ENCODE peak calls at places on chromosomes 1 and 21, in eight cellular contexts. One of them, this sample, is unnamed.
A peak's percentile ranks its signal among the peaks of the same experiment; 100 is the strongest.

GRCh38 chr1:206824327-206824726 is 41.1 kb upstream of the IL20 start:
- DNase-seq in progenitor cell of endocrine pancreas: no peak
- DNase-seq in AG09309: no peak
- DNase-seq in fibroblast of lung: no peak
- DNase-seq in cardiac muscle cell: peak; percentile 66
- DNase-seq in tibial artery: no peak
- DNase-seq in choroid plexus epithelial cell: peak; percentile 61
- DNase-seq in MCF 10A: no peak
- DNase-seq in this sample: no peak

GRCh38 chr1:227998374-227999055 is 8.3 kb upstream of the WNT3A start:
- DNase-seq in tibial artery: peak; percentile 25
- DNase-seq in progenitor cell of endocrine pancreas: peak; percentile 6
- DNase-seq in MCF 10A: no peak
- DNase-seq in cardiac muscle cell: no peak
- DNase-seq in fibroblast of lung: no peak
- DNase-seq in choroid plexus epithelial cell: no peak
- DNase-seq in AG09309: no peak
- DNase-seq in this sample: no peak

GRCh38 chr21:46060596-46061061 is 37.3 kb upstream of the COL6A2 start:
- DNase-seq in fibroblast of lung: peak; percentile 99
- DNase-seq in MCF 10A: peak; percentile 84
- DNase-seq in cardiac muscle cell: peak; percentile 99
- DNase-seq in choroid plexus epithelial cell: peak; percentile 98
- DNase-seq in progenitor cell of endocrine pancreas: no peak
- DNase-seq in tibial artery: peak; percentile 97
- DNase-seq in AG09309: peak; percentile 99
- DNase-seq in this sample: no peak

GRCh38 chr1:201060586-201060985 is 37.1 kb upstream of the KIF21B start:
- DNase-seq in AG09309: no peak
- DNase-seq in fibroblast of lung: no peak
- DNase-seq in choroid plexus epithelial cell: no peak
- DNase-seq in MCF 10A: no peak
- DNase-seq in cardiac muscle cell: no peak
- DNase-seq in tibial artery: no peak
- DNase-seq in progenitor cell of endocrine pancreas: no peak
- DNase-seq in this sample: no peak

GRCh38 chr1:1344672-1345361 is 4.4 kb downstream of the DVL1 start:
- DNase-seq in MCF 10A: peak; percentile 97
- DNase-seq in choroid plexus epithelial cell: peak; percentile 51
- DNase-seq in cardiac muscle cell: no peak
- DNase-seq in fibroblast of lung: peak; percentile 50
- DNase-seq in AG09309: no peak
- DNase-seq in tibial artery: no peak
- DNase-seq in progenitor cell of endocrine pancreas: peak; percentile 48
- DNase-seq in this sample: peak; percentile 98

GRCh38 chr1:212186427-212187207 is 98.6 kb upstream of the PPP2R5A start:
- DNase-seq in cardiac muscle cell: peak; percentile 24
- DNase-seq in progenitor cell of endocrine pancreas: no peak
- DNase-seq in fibroblast of lung: no peak
- DNase-seq in tibial artery: no peak
- DNase-seq in choroid plexus epithelial cell: peak; percentile 44
- DNase-seq in MCF 10A: no peak
- DNase-seq in AG09309: no peak
- DNase-seq in this sample: peak; percentile 45

GRCh38 chr1:21154717-21155116 is 22.0 kb downstream of the EIF4G3 start:
- DNase-seq in tibial artery: no peak
- DNase-seq in MCF 10A: no peak
- DNase-seq in AG09309: no peak
- DNase-seq in cardiac muscle cell: no peak
- DNase-seq in choroid plexus epithelial cell: no peak
- DNase-seq in progenitor cell of endocrine pancreas: no peak
- DNase-seq in fibroblast of lung: no peak
- DNase-seq in this sample: no peak

GRCh38 chr1:100530901-100531487 is 6.9 kb upstream of the GPR88 start:
- DNase-seq in cardiac muscle cell: peak; percentile 96
- DNase-seq in progenitor cell of endocrine pancreas: no peak
- DNase-seq in AG09309: peak; percentile 81
- DNase-seq in tibial artery: no peak
- DNase-seq in choroid plexus epithelial cell: peak; percentile 96
- DNase-seq in fibroblast of lung: peak; percentile 92
- DNase-seq in MCF 10A: peak; percentile 70
- DNase-seq in this sample: peak; percentile 13

GRCh38 chr1:15167386-15167785 is 13.8 kb downstream of the TMEM51 start:
- DNase-seq in AG09309: no peak
- DNase-seq in choroid plexus epithelial cell: peak; percentile 37
- DNase-seq in progenitor cell of endocrine pancreas: no peak
- DNase-seq in cardiac muscle cell: no peak
- DNase-seq in tibial artery: no peak
- DNase-seq in MCF 10A: no peak
- DNase-seq in fibroblast of lung: peak; percentile 61
- DNase-seq in this sample: no peak

GRCh38 chr1:79422726-79423125 is 416.2 kb upstream of the ADGRL4 start:
- DNase-seq in progenitor cell of endocrine pancreas: no peak
- DNase-seq in MCF 10A: no peak
- DNase-seq in cardiac muscle cell: no peak
- DNase-seq in choroid plexus epithelial cell: no peak
- DNase-seq in AG09309: no peak
- DNase-seq in fibroblast of lung: no peak
- DNase-seq in tibial artery: no peak
- DNase-seq in this sample: peak; percentile 54

GRCh38 chr1:49552101-49552500 is 471.7 kb downstream of the AGBL4 start:
- DNase-seq in fibroblast of lung: no peak
- DNase-seq in tibial artery: no peak
- DNase-seq in cardiac muscle cell: no peak
- DNase-seq in progenitor cell of endocrine pancreas: no peak
- DNase-seq in AG09309: no peak
- DNase-seq in choroid plexus epithelial cell: no peak
- DNase-seq in MCF 10A: no peak
- DNase-seq in this sample: no peak

GRCh38 chr1:155989992-155990325 is 11.6 kb upstream of the ARHGEF2 start:
- DNase-seq in progenitor cell of endocrine pancreas: no peak
- DNase-seq in fibroblast of lung: no peak
- DNase-seq in MCF 10A: no peak
- DNase-seq in tibial artery: no peak
- DNase-seq in AG09309: no peak
- DNase-seq in choroid plexus epithelial cell: no peak
- DNase-seq in cardiac muscle cell: no peak
- DNase-seq in this sample: no peak

GRCh38 chr1:116276532-116276931 is 96.5 kb upstream of the ATP1A1 start:
- DNase-seq in AG09309: no peak
- DNase-seq in choroid plexus epithelial cell: no peak
- DNase-seq in fibroblast of lung: no peak
- DNase-seq in cardiac muscle cell: no peak
- DNase-seq in MCF 10A: no peak
- DNase-seq in progenitor cell of endocrine pancreas: no peak
- DNase-seq in tibial artery: no peak
- DNase-seq in this sample: no peak

GRCh38 chr1:193589597-193590040 is 403.2 kb upstream of the B3GALT2 start:
- DNase-seq in cardiac muscle cell: peak; percentile 82
- DNase-seq in choroid plexus epithelial cell: peak; percentile 52
- DNase-seq in fibroblast of lung: peak; percentile 90
- DNase-seq in tibial artery: no peak
- DNase-seq in progenitor cell of endocrine pancreas: no peak
- DNase-seq in MCF 10A: peak; percentile 97
- DNase-seq in AG09309: no peak
- DNase-seq in this sample: peak; percentile 50

GRCh38 chr1:217734973-217735372 is 103.8 kb downstream of the SPATA17 start:
- DNase-seq in choroid plexus epithelial cell: no peak
- DNase-seq in tibial artery: no peak
- DNase-seq in progenitor cell of endocrine pancreas: no peak
- DNase-seq in fibroblast of lung: peak; percentile 75
- DNase-seq in cardiac muscle cell: no peak
- DNase-seq in AG09309: peak; percentile 18
- DNase-seq in MCF 10A: peak; percentile 68
- DNase-seq in this sample: peak; percentile 64

GRCh38 chr1:226519741-226520598 is 28.6 kb upstream of the STUM start:
- DNase-seq in tibial artery: no peak
- DNase-seq in choroid plexus epithelial cell: no peak
- DNase-seq in cardiac muscle cell: no peak
- DNase-seq in progenitor cell of endocrine pancreas: no peak
- DNase-seq in MCF 10A: no peak
- DNase-seq in fibroblast of lung: no peak
- DNase-seq in AG09309: no peak
- DNase-seq in this sample: no peak
- TF ChIP-seq CTCF in tibial artery: no peak
- TF ChIP-seq CTCF in choroid plexus epithelial cell: peak; percentile 2
- TF ChIP-seq CTCF in cardiac muscle cell: no peak
- TF ChIP-seq CTCF in progenitor cell of endocrine pancreas: peak; percentile 37
- TF ChIP-seq CTCF in MCF 10A: no peak
- TF ChIP-seq CTCF in fibroblast of lung: no peak
- TF ChIP-seq CTCF in AG09309: no peak
- TF ChIP-seq CTCF in this sample: no peak

GRCh38 chr1:110557481-110557880 is 38.5 kb upstream of the KCNA10 start:
- DNase-seq in fibroblast of lung: no peak
- DNase-seq in cardiac muscle cell: no peak
- DNase-seq in AG09309: no peak
- DNase-seq in choroid plexus epithelial cell: no peak
- DNase-seq in progenitor cell of endocrine pancreas: no peak
- DNase-seq in tibial artery: no peak
- DNase-seq in MCF 10A: no peak
- DNase-seq in this sample: no peak

GRCh38 chr1:110555807-110556470 is 37.0 kb upstream of the KCNA10 start:
- DNase-seq in progenitor cell of endocrine pancreas: no peak
- DNase-seq in MCF 10A: peak; percentile 8
- DNase-seq in cardiac muscle cell: peak; percentile 63
- DNase-seq in fibroblast of lung: no peak
- DNase-seq in choroid plexus epithelial cell: peak; percentile 22
- DNase-seq in AG09309: no peak
- DNase-seq in tibial artery: peak; percentile 77
- DNase-seq in this sample: no peak

GRCh38 chr1:110551278-110551809 is 32.4 kb upstream of the KCNA10 start:
- DNase-seq in progenitor cell of endocrine pancreas: no peak
- DNase-seq in choroid plexus epithelial cell: no peak
- DNase-seq in cardiac muscle cell: no peak
- DNase-seq in tibial artery: no peak
- DNase-seq in fibroblast of lung: no peak
- DNase-seq in AG09309: no peak
- DNase-seq in MCF 10A: no peak
- DNase-seq in this sample: no peak

GRCh38 chr1:110556471-110556807 is 37.5 kb upstream of the KCNA10 start:
- DNase-seq in fibroblast of lung: no peak
- DNase-seq in progenitor cell of endocrine pancreas: no peak
- DNase-seq in choroid plexus epithelial cell: no peak
- DNase-seq in MCF 10A: no peak
- DNase-seq in AG09309: no peak
- DNase-seq in tibial artery: no peak
- DNase-seq in cardiac muscle cell: no peak
- DNase-seq in this sample: no peak

DNA sequence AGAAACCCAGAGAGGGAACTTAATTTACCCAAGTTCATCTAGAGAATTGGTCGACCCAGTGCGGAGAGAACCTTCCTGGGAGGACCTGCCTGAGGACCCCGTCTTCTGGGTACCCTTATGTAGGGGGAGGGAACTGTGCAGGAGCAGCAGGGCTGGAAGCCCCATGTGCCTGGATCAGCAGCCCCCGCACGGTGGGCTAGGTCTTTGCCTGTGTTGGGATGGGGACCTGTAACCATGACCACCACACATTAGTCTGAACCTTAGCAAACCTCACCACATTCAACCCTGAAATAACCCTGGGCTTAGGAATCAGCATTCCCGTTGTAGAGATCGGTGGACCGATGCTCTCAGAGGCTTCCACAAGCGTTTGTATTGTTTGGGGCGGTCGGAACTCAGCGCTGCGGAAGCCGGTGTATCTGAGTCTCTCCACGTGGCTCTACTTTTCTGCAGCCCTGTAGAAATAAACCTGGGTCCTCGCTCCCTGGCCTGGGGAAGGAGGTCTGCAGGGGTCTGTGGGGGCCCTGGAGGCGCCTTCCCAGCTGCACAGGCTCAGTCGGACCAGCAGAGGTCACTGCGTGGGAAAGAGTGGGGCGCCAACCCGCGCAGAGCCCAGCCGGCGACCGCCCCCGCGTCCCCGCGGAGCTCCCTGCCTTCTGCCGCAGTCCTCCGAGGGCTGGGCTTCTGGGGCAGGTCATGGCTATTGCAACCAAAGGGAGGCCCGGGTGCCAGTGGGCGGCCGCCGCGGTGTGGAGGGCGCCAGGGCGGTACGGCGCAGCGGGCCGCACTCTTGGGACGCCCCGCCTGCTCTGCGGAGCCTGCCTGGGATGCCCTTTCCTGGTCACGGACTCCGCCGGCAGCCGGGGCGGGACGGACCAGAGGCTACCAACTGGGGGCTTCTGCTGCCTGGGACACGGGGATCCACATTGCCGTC is 36.2 kb upstream of the KCNA10 start:
- DNase-seq in cardiac muscle cell: peak; percentile 47
- DNase-seq in AG09309: no peak
- DNase-seq in tibial artery: peak; percentile 77
- DNase-seq in progenitor cell of endocrine pancreas: peak; percentile 58
- DNase-seq in fibroblast of lung: peak; percentile 2
- DNase-seq in MCF 10A: no peak
- DNase-seq in choroid plexus epithelial cell: peak; percentile 14
- DNase-seq in this sample: peak; percentile 14
- TF ChIP-seq CTCF in cardiac muscle cell: peak; percentile 60
- TF ChIP-seq CTCF in AG09309: peak; percentile 45
- TF ChIP-seq CTCF in tibial artery: peak; percentile 70
- TF ChIP-seq CTCF in progenitor cell of endocrine pancreas: peak; percentile 84
- TF ChIP-seq CTCF in fibroblast of lung: peak; percentile 43
- TF ChIP-seq CTCF in MCF 10A: peak; percentile 12
- TF ChIP-seq CTCF in choroid plexus epithelial cell: peak; percentile 56
- TF ChIP-seq CTCF in this sample: peak; percentile 29

DNA sequence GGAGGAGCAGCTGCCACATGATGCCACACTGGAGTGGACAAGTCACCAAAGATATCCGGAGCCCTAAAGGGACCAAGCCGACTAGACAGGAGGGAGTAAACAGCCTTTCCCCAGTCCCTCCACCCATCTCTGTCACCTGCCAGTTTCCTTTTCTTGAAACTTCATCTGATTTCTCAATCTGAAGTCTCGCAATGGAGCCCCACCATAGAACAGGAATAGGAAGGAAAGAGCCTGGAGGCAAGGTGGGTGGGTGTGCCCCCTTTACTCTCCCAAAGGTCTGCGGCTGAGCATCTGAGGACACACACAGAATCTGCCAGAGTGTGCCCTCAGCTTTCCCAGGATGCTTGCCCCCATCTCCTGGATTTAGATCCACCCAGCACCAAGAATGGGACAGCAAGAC is at the start of gene FCGR3B:
- DNase-seq in progenitor cell of endocrine pancreas: no peak
- DNase-seq in AG09309: no peak
- DNase-seq in tibial artery: no peak
- DNase-seq in cardiac muscle cell: no peak
- DNase-seq in MCF 10A: no peak
- DNase-seq in choroid plexus epithelial cell: no peak
- DNase-seq in fibroblast of lung: no peak
- DNase-seq in this sample: no peak
- TF ChIP-seq CTCF in progenitor cell of endocrine pancreas: no peak
- TF ChIP-seq CTCF in AG09309: no peak
- TF ChIP-seq CTCF in tibial artery: no peak
- TF ChIP-seq CTCF in cardiac muscle cell: no peak
- TF ChIP-seq CTCF in MCF 10A: no peak
- TF ChIP-seq CTCF in choroid plexus epithelial cell: no peak
- TF ChIP-seq CTCF in fibroblast of lung: no peak
- TF ChIP-seq CTCF in this sample: no peak

DNA sequence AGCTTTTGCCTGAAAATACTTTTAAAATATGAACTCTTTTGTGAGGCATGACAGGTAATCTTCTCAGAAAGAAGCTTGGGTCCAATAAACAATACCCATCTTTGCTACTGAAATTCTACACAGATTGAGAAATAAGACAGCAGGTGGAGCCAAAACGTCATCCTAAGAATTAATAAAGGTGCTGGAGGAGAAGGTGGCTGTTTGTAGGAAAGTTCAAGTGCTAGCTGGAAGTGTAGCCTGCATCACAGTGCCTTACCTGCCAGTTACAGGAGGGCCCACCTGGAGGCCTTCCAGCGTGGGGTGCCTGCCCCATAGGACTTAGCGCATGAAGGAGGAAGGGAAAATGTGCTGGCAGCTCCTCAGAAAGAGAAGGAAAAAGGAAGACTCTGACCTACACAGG is 93.7 kb downstream of the TTC3 start:
- DNase-seq in cardiac muscle cell: peak; percentile 20
- DNase-seq in fibroblast of lung: no peak
- DNase-seq in AG09309: no peak
- DNase-seq in MCF 10A: peak; percentile 30
- DNase-seq in tibial artery: no peak
- DNase-seq in choroid plexus epithelial cell: no peak
- DNase-seq in progenitor cell of endocrine pancreas: no peak
- DNase-seq in this sample: peak; percentile 36
- TF ChIP-seq CTCF in cardiac muscle cell: no peak
- TF ChIP-seq CTCF in fibroblast of lung: no peak
- TF ChIP-seq CTCF in AG09309: no peak
- TF ChIP-seq CTCF in MCF 10A: peak; percentile 25
- TF ChIP-seq CTCF in tibial artery: peak; percentile 14
- TF ChIP-seq CTCF in choroid plexus epithelial cell: peak; percentile 12
- TF ChIP-seq CTCF in progenitor cell of endocrine pancreas: peak; percentile 31
- TF ChIP-seq CTCF in this sample: peak; percentile 39